ENCODE peak calls at places on chromosomes 1 and 21, in seven cellular contexts. X is breast epithelium, V is IMR-90, I is H1, N is heart left ventricle, P is body of pancreas, L is adrenal gland. R is an unnamed sample.

GRCh38 chr21:43590220-43590619 is 69.1 kb downstream of the HSF2BP start:
- DNase-seq in L (no peak), N (no peak), P (no peak), I (no peak), V (no peak), X (no peak), R (no peak)

GRCh38 chr1:158037876-158038359 is 44.5 kb downstream of the KIRREL1 start:
- DNase-seq in N (peak; percentile 55), X (no peak), V (peak; percentile 67), L (peak; percentile 80), P (peak; percentile 13), I (no peak), R (no peak)

GRCh38 chr1:178492341-178492740 is 4.4 kb downstream of the CLEC20A start:
- DNase-seq in L (no peak), I (no peak), X (no peak), P (no peak), N (no peak), V (no peak), R (no peak)

GRCh38 chr21:32727478-32727727 is 410 bp downstream of the SYNJ1 start:
- DNase-seq in X (no peak), I (peak; percentile 57), L (no peak), P (no peak), N (no peak), V (no peak), R (no peak)

GRCh38 chr1:101846820-101847219 is 149.9 kb downstream of the OLFM3 start:
- DNase-seq in L (no peak), P (no peak), I (peak; percentile 51), N (no peak), V (no peak), X (no peak), R (no peak)

GRCh38 chr1:60589916-60590315 is 492.4 kb upstream of the NFIA start:
- DNase-seq in P (no peak), N (no peak), L (no peak), V (no peak), I (no peak), X (no peak), R (no peak)

GRCh38 chr1:151905070-151905442 is 4.3 kb downstream of the THEM4 start:
- DNase-seq in X (no peak), V (no peak), I (no peak), N (no peak), L (no peak), P (no peak), R (no peak)

GRCh38 chr1:203671047-203671446 is 44.4 kb downstream of the ATP2B4 start:
- DNase-seq in I (no peak), P (no peak), X (no peak), V (peak; percentile 60), N (no peak), L (no peak), R (no peak)

GRCh38 chr1:229508823-229509337 is 739 bp upstream of the NUP133 start:
- DNase-seq in V (no peak), X (no peak), N (no peak), I (no peak), P (no peak), L (no peak), R (no peak)

GRCh38 chr1:37890378-37891014 is 31.1 kb upstream of the MTF1 start:
- DNase-seq in N (no peak), X (no peak), V (peak; percentile 43), P (peak; percentile 34), I (no peak), L (no peak), R (no peak)

GRCh38 chr1:184854456-184855180 is 100.0 kb upstream of the EDEM3 start:
- DNase-seq in N (no peak), L (no peak), V (peak; percentile 76), P (no peak), X (no peak), I (no peak), R (no peak)

GRCh38 chr21:29114765-29115164 is 15.7 kb upstream of the MAP3K7CL start:
- DNase-seq in X (no peak), N (no peak), L (no peak), I (no peak), P (no peak), V (peak; percentile 92), R (no peak)

GRCh38 chr1:94012686-94013330 is 103.6 kb upstream of the GCLM start:
- DNase-seq in V (peak; percentile 36), N (no peak), P (no peak), I (peak; percentile 62), X (no peak), L (no peak), R (no peak)

GRCh38 chr1:219279017-219279770 is 105.5 kb downstream of the LYPLAL1 start:
- DNase-seq in N (no peak), P (no peak), L (no peak), V (peak; percentile 73), I (no peak), X (no peak), R (no peak)

GRCh38 chr1:198350456-198350855 is 190.0 kb downstream of the ATP6V1G3 start:
- DNase-seq in X (no peak), L (no peak), V (no peak), N (no peak), I (no peak), P (no peak), R (no peak)
- TF ChIP-seq CTCF in X (no peak), L (no peak), V (no peak), N (no peak), I (no peak), P (no peak), R (no peak)

GRCh38 chr1:182293119-182293589 is 98.4 kb downstream of the GLUL start:
- DNase-seq in X (no peak), N (no peak), P (peak; percentile 36), L (no peak), V (no peak), I (no peak), R (no peak)
- TF ChIP-seq POLR2A in X (no peak), N (no peak), P (no peak), L (no peak), V (no peak), I (no peak), R (no peak)

DNA sequence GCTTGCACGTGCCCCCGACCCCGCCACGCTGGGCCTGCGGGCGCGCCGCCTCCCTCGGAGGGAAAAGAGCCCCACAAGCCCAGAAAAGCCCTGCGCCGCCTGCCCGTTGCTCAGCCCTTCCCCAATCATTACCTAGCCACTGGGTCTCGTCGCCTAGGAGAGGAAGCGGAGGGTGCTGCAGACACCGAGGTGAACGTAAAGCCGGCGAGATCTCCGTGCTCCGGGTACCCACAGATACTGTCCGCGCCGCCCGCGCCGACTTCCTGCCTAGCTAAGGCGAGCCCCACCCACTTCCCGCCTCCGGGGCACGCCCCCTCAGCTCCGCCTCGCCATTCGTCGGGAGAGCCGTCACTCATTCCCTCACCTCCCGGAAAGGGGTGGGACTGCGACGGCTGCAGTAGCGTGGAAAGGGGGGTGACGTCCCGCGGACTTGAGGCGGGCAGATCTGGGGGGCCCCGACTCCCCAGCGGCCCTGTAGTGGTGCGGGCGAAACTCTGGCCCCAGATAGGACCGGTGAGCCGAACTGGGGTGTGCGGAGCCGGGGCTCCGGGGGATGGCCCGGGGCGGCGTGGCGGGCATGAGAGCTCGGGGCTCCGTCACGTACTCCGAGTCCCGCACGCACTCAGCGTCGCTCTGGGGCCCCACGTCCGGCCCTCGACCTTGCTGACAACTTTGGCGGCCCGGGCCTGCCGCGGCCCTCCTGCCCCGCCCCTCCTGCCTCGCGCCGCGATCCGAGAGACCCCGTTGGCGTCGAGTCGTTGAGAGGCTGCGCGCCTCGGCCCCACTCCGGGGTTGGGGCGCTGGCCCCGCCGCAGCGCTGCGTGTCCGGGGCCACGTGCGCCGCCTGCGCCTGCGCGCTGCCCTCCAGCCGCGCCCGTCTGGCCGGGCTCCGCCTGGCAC is at the start of gene ENO1:
- DNase-seq in N (peak; percentile 98), L (peak; percentile 97), I (peak; percentile 100), X (peak; percentile 98), P (peak; percentile 97), V (peak; percentile 97), R (peak; percentile 100)
- TF ChIP-seq CTCF in N (no peak), L (no peak), I (no peak), X (no peak), P (no peak), V (no peak), R (no peak)

GRCh38 chr1:231337043-231337471 is 595 bp downstream of the EXOC8 start:
- DNase-seq in L (no peak), V (no peak), X (no peak), N (no peak), I (no peak), P (peak; percentile 15), R (no peak)

GRCh38 chr1:231340328-231341013 is 2.4 kb downstream of the SPRTN start:
- DNase-seq in V (no peak), P (no peak), L (no peak), X (no peak), I (no peak), N (no peak), R (no peak)

GRCh38 chr1:231335663-231336602 is 1.7 kb downstream of the EXOC8 start:
- DNase-seq in I (no peak), V (no peak), P (no peak), X (no peak), N (no peak), L (no peak), R (no peak)

GRCh38 chr1:231337472-231338269 is at the start of gene EXOC8:
- DNase-seq in P (peak; percentile 95), L (peak; percentile 95), X (peak; percentile 93), I (peak; percentile 99), V (peak; percentile 96), N (peak; percentile 94), R (peak; percentile 99)

GRCh38 chr1:231338270-231339128 is at the start of gene SPRTN:
- DNase-seq in P (no peak), V (peak; percentile 10), X (no peak), I (no peak), L (no peak), N (no peak), R (no peak)
- TF ChIP-seq POLR2A in P (no peak), V (no peak), X (no peak), I (no peak), L (no peak), N (no peak), R (no peak)

GRCh38 chr21:36718951-36719501 is 20.1 kb downstream of the SIM2 start:
- DNase-seq in V (no peak), L (no peak), X (peak; percentile 38), P (no peak), N (no peak), I (no peak), R (no peak)

GRCh38 chr21:36723371-36723881 is 24.5 kb downstream of the SIM2 start:
- DNase-seq in V (no peak), L (no peak), X (no peak), I (no peak), N (no peak), P (no peak), R (no peak)

GRCh38 chr21:36722370-36723368 is 23.8 kb downstream of the SIM2 start:
- DNase-seq in N (no peak), I (no peak), X (no peak), P (no peak), V (no peak), L (no peak), R (peak; percentile 78)

GRCh38 chr21:36719614-36720013 is 20.7 kb downstream of the SIM2 start:
- DNase-seq in P (peak; percentile 71), I (no peak), V (no peak), X (peak; percentile 24), L (no peak), N (no peak), R (no peak)

GRCh38 chr21:36721817-36722216 is 22.9 kb downstream of the SIM2 start:
- DNase-seq in X (no peak), I (no peak), P (no peak), V (no peak), N (no peak), L (no peak), R (no peak)
- TF ChIP-seq CTCF in X (no peak), I (no peak), P (no peak), V (no peak), N (no peak), L (no peak), R (no peak)

R was measured in lower leg skin.